ENCODE peak calls at places on chromosomes 6 and 20, in ten cellular contexts. F, B, T, Z, U, R, K, D, G and E are unnamed samples.

GRCh38 chr20:5910192-5910591 is 40.1 kb downstream of the TRMT6 start:
- DNase-seq in R (no peak), F (no peak), Z (no peak), U (no peak), D (no peak), K (no peak), G (no peak), B (no peak), T (no peak), E (no peak)

GRCh38 chr20:9241232-9241692 is 172.4 kb downstream of the PLCB4 start:
- DNase-seq in Z (peak; percentile 93), G (peak; percentile 89), F (peak; percentile 91), R (peak; percentile 40), K (no peak), U (no peak), T (no peak), B (no peak), D (peak; percentile 75), E (no peak)

GRCh38 chr20:12110711-12111110 is 193.0 kb downstream of the BTBD3 start:
- DNase-seq in T (no peak), R (no peak), G (no peak), K (no peak), U (no peak), B (no peak), D (no peak), F (peak; percentile 36), Z (peak; percentile 48), E (no peak)

GRCh38 chr6:133312006-133312405 is 70.8 kb downstream of the EYA4 start:
- DNase-seq in R (no peak), Z (no peak), B (no peak), F (no peak), U (no peak), G (no peak), D (no peak), K (no peak), T (no peak), E (no peak)

GRCh38 chr20:58636983-58637421 is 14.1 kb upstream of the STX16 start:
- DNase-seq in K (no peak), T (no peak), R (no peak), U (no peak), B (no peak), F (no peak), D (no peak), G (no peak), Z (no peak), E (no peak)

GRCh38 chr6:129059650-129060049 is 176.7 kb downstream of the LAMA2 start:
- DNase-seq in Z (no peak), R (no peak), U (no peak), F (no peak), G (no peak), T (no peak), B (no peak), K (no peak), D (no peak), E (no peak)

GRCh38 chr6:152854086-152854795 is 103.6 kb downstream of the VIP start:
- DNase-seq in B (no peak), G (no peak), T (no peak), K (no peak), F (no peak), D (no peak), R (no peak), Z (no peak), U (no peak), E (no peak)

GRCh38 chr20:33658929-33659328 is 3.2 kb upstream of the C20orf144 start:
- DNase-seq in R (no peak), D (no peak), Z (no peak), F (no peak), K (no peak), G (no peak), U (no peak), T (no peak), B (no peak), E (no peak)

GRCh38 chr20:8139899-8140298 is 7.8 kb downstream of the PLCB1 start:
- DNase-seq in D (no peak), G (no peak), F (no peak), U (no peak), R (no peak), K (no peak), T (no peak), B (no peak), Z (no peak), E (no peak)

GRCh38 chr20:24894488-24894887 is 54.6 kb upstream of the CST7 start:
- DNase-seq in U (no peak), T (no peak), D (no peak), K (no peak), B (no peak), F (no peak), Z (no peak), G (no peak), R (no peak), E (no peak)